ENCODE peak calls at places on chromosome 19, in six cellular contexts. W is neural crest cell, K is mesothelial cell of epicardium, D is IMR-90, A is nephron progenitor cell, Z is cardiac fibroblast. N is an unnamed sample.

GRCh38 chr19:5987077-5987818 is 9.3 kb upstream of the RANBP3 start:
- DNase-seq in K (peak; percentile 71), W (peak; percentile 82), A (peak; percentile 87), Z (peak; percentile 89), D (peak; percentile 77), N (peak; percentile 77)

GRCh38 chr19:43616954-43617353 is 2.5 kb downstream of the ZNF428 start:
- DNase-seq in D (no peak), K (no peak), W (no peak), A (no peak), Z (no peak), N (no peak)

GRCh38 chr19:58325623-58326022 is 1.2 kb upstream of the ZSCAN22 start:
- DNase-seq in D (peak; percentile 57), W (no peak), K (no peak), Z (no peak), A (no peak), N (no peak)

GRCh38 chr19:23440791-23441190 is 45.5 kb upstream of the ZNF91 start:
- DNase-seq in A (peak; percentile 10), Z (no peak), K (no peak), W (no peak), D (no peak), N (no peak)

GRCh38 chr19:35000647-35001501 is 751 bp downstream of the GRAMD1A start:
- DNase-seq in W (no peak), Z (peak; percentile 52), D (peak; percentile 50), A (peak; percentile 38), K (no peak), N (no peak)

GRCh38 chr19:1219786-1220451 is 14.3 kb downstream of the STK11 start:
- DNase-seq in W (no peak), Z (no peak), A (no peak), K (no peak), D (no peak), N (no peak)

GRCh38 chr19:5156231-5156986 is 184.2 kb downstream of the PTPRS start:
- DNase-seq in W (no peak), K (no peak), D (no peak), A (no peak), Z (no peak), N (no peak)

GRCh38 chr19:33225458-33225925 is at the start of gene SLC7A10:
- DNase-seq in K (no peak), A (peak; percentile 31), D (no peak), W (no peak), Z (peak; percentile 18), N (no peak)

GRCh38 chr19:29395712-29396414 is 129.9 kb upstream of the VSTM2B start:
- DNase-seq in A (no peak), Z (no peak), D (no peak), W (no peak), K (no peak), N (no peak)

GRCh38 chr19:32053366-32053765 is 292.0 kb upstream of the ZNF507 start:
- DNase-seq in K (no peak), W (no peak), A (no peak), D (no peak), Z (no peak), N (no peak)

GRCh38 chr19:18274776-18275356 is 614 bp upstream of the IQCN start:
- DNase-seq in K (no peak), D (peak; percentile 89), A (no peak), W (no peak), Z (peak; percentile 92), N (no peak)

GRCh38 chr19:45876411-45877197 is 9.3 kb downstream of the IRF2BP1 start:
- DNase-seq in K (no peak), W (no peak), A (peak; percentile 64), D (peak; percentile 16), Z (peak; percentile 78), N (peak; percentile 19)
- TF ChIP-seq CTCF in K (no peak), W (no peak), A (no peak), D (no peak), Z (no peak), N (no peak)

DNA sequence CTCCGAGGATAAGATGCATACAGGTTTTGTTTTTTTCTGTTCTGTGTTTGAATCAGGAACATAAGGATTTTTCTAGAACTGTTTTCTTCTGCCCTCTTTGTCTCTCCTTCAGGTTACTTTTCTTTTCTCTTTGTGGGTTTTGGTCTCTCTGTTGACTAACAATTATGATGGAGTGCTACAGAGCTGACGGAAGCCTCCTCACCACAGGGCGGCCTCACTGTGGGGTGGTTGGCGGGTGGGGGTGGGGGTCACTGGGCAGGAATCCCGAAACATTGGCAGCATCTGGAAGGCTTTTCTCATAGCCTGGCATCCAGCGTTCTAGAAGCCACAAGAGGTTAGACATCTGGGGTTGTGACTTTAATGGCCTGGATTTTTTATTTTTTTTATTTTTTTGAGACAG is 12.0 kb upstream of the MATK start:
- DNase-seq in K (no peak), A (no peak), W (no peak), D (no peak), Z (no peak), N (no peak)
- TF ChIP-seq CTCF in K (no peak), A (no peak), W (no peak), D (no peak), Z (no peak), N (no peak)

GRCh38 chr19:49857834-49858590 is 7.1 kb downstream of the PTOV1 start:
- DNase-seq in A (no peak), W (no peak), K (no peak), Z (no peak), D (no peak), N (no peak)
- TF ChIP-seq CTCF in A (no peak), W (no peak), K (no peak), Z (no peak), D (no peak), N (no peak)

DNA sequence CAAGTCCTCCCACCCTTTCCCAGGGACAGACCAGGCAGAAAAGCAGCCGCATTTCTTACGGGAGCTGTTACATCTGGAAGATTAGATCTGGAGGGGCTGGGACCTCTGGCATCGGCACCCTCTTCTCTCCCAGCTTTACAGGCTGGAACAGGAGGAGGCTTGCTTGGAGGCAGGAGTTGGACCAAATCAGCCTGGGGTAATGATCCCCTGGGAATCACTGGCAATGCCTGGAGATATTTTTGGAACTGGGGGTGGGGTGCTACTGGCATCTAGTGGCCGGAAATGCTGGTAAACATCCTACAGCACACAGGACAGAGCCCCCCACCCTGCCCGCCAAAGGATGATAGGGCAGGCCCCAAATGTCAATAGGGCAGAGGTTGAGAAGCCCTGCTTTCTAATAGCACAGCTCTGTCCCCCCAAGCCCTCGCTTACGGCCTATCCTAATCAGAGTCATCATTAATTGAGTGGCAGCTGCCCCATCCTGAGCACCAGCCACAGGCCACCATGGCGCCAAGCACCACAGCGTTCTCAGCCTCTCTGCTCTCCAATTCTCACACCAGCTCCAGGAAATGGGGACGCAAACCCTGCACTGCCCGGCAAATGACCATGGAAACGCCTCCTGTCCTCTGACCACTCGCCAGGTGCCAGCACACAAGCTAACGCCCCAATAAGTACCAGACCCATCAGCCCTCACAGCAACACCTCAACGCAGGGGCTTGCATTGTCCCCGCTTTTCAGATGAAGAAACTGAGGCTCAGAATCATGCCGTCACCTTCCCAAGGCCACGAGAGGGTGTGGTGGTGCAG is 20.6 kb downstream of the LRRC4B start:
- DNase-seq in W (no peak), A (no peak), K (no peak), Z (no peak), D (no peak), N (no peak)
- TF ChIP-seq CTCF in W (no peak), A (no peak), K (no peak), Z (no peak), D (no peak), N (no peak)

GRCh38 chr19:21127001-21127400 is 14.8 kb upstream of the ZNF431 start:
- DNase-seq in D (no peak), A (no peak), W (no peak), Z (no peak), K (no peak), N (no peak)
- TF ChIP-seq CTCF in D (no peak), A (no peak), W (no peak), Z (no peak), K (no peak), N (no peak)

GRCh38 chr19:27691991-27692390 is 1521.0 kb downstream of the UQCRFS1 start:
- DNase-seq in Z (no peak), W (no peak), K (no peak), D (no peak), A (no peak), N (no peak)
- TF ChIP-seq CTCF in Z (no peak), W (no peak), K (no peak), D (no peak), A (no peak), N (no peak)

GRCh38 chr19:8988204-8988603 is 22.0 kb downstream of the MUC16 start:
- DNase-seq in K (no peak), Z (no peak), A (no peak), W (no peak), D (no peak), N (no peak)
- TF ChIP-seq CTCF in K (peak; percentile 35), Z (no peak), A (no peak), W (peak; percentile 31), D (no peak), N (no peak)

DNA sequence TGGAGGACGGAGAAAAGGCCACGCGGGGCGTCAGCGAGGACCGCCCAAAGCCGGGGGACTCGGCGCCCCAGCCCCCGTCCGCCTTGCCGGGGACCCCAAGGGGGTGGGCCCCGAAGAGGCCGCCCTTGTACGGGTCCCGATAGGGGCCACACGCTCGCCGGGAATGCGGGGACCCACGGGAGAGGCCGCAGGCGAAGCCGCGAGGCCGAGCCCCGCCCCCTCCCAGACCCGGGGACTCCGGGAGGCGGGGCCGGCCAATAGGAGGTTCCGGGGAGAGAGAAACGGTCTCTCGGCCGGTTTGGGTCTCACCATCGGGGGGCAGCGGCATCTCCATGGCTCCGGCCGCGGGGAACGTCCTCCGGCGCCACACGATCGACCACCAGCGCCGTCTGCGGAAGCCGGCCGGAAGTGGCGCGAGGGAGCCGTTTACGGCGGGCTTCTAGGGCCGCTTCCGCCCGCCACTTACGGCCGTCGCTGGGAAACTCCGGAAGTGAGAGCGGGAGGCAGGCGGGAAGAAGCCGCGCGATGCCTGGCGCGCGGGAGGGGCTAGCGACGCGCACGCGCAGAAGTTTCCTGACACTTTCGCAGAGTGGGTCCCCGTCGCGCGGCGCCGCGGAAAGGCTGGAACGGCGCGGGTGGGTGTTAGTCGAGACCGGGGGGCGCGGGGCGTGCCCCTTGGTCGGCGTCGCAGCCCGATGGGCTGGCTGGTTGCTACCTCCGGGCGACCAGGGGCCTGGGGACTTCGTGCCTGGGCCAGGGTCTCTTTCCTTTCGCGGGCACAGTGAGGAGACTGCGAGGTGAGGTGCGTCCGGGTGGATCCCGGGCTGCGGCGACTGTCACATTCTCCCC is at the start of gene CHERP:
- DNase-seq in A (peak; percentile 95), Z (peak; percentile 95), W (peak; percentile 90), D (peak; percentile 91), K (peak; percentile 93), N (peak; percentile 86)
- TF ChIP-seq CTCF in A (no peak), Z (no peak), W (no peak), D (no peak), K (no peak), N (no peak)

DNA sequence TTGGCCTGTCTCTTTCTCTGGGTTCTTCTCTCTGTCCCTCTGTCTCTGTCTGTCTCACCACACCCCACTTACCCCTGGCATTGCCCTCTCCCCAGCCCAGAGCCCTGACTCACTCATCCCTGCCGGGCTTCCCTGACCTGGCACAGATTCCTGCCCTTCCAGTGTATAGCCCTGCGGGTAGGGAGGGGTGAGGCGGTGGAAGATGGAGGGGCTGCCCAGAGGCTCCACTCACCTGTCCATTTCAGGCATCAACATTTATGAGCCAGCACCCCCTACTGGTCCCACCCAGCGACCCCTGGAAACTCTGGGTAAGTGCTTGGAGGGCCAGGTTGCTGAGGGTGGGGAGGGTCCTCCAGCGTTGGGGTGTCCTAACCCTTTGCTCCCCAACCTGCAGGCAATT is 1.0 kb downstream of the NCCRP1 start:
- DNase-seq in K (no peak), D (no peak), Z (no peak), A (no peak), W (no peak), N (no peak)
- TF ChIP-seq CTCF in K (no peak), D (no peak), Z (no peak), A (no peak), W (no peak), N (no peak)